ENCODE peak calls at places on chromosome 4, in ten cellular contexts. One of them, this sample, is unnamed.

GRCh38 chr4:38119663-38120374 is 159.6 kb downstream of the PTTG2 start:
- DNase-seq in T-cell: no peak
- DNase-seq in AG09309: peak; percentile 56
- DNase-seq in activated CD4-positive, alpha-beta T cell treated with anti-CD3 and anti-CD28 coated beads for 48 hours: no peak
- DNase-seq in activated T-helper 1 cell treated with anti-CD3 and anti-CD28 coated beads, Interleukin-2, amount 50 U/mL, for 16 hours: no peak
- DNase-seq in brain microvascular endothelial cell: peak; percentile 82
- DNase-seq in T47D: no peak
- DNase-seq in psoas muscle: no peak
- DNase-seq in amygdala: no peak
- DNase-seq in frontal cortex: no peak
- DNase-seq in this sample: no peak

GRCh38 chr4:1745697-1746096 is 24.4 kb downstream of the TACC3 start:
- DNase-seq in T-cell: no peak
- DNase-seq in activated T-helper 1 cell treated with anti-CD3 and anti-CD28 coated beads, Interleukin-2, amount 50 U/mL, for 16 hours: no peak
- DNase-seq in T47D: no peak
- DNase-seq in frontal cortex: no peak
- DNase-seq in brain microvascular endothelial cell: no peak
- DNase-seq in psoas muscle: no peak
- DNase-seq in amygdala: no peak
- DNase-seq in activated CD4-positive, alpha-beta T cell treated with anti-CD3 and anti-CD28 coated beads for 48 hours: no peak
- DNase-seq in AG09309: no peak
- DNase-seq in this sample: no peak

GRCh38 chr4:52853351-52853750 is 8.8 kb upstream of the RASL11B start:
- DNase-seq in brain microvascular endothelial cell: no peak
- DNase-seq in frontal cortex: no peak
- DNase-seq in activated T-helper 1 cell treated with anti-CD3 and anti-CD28 coated beads, Interleukin-2, amount 50 U/mL, for 16 hours: no peak
- DNase-seq in amygdala: no peak
- DNase-seq in T-cell: no peak
- DNase-seq in activated CD4-positive, alpha-beta T cell treated with anti-CD3 and anti-CD28 coated beads for 48 hours: no peak
- DNase-seq in AG09309: peak; percentile 35
- DNase-seq in T47D: no peak
- DNase-seq in psoas muscle: no peak
- DNase-seq in this sample: no peak

GRCh38 chr4:147596377-147596776 is 20.8 kb upstream of the TMEM184C start:
- DNase-seq in activated T-helper 1 cell treated with anti-CD3 and anti-CD28 coated beads, Interleukin-2, amount 50 U/mL, for 16 hours: no peak
- DNase-seq in T-cell: no peak
- DNase-seq in brain microvascular endothelial cell: no peak
- DNase-seq in activated CD4-positive, alpha-beta T cell treated with anti-CD3 and anti-CD28 coated beads for 48 hours: no peak
- DNase-seq in psoas muscle: no peak
- DNase-seq in AG09309: no peak
- DNase-seq in T47D: no peak
- DNase-seq in amygdala: no peak
- DNase-seq in frontal cortex: no peak
- DNase-seq in this sample: no peak

GRCh38 chr4:184310881-184311709 is 93.4 kb upstream of the ENPP6 start:
- DNase-seq in activated T-helper 1 cell treated with anti-CD3 and anti-CD28 coated beads, Interleukin-2, amount 50 U/mL, for 16 hours: no peak
- DNase-seq in AG09309: no peak
- DNase-seq in T-cell: no peak
- DNase-seq in psoas muscle: peak; percentile 60
- DNase-seq in T47D: no peak
- DNase-seq in brain microvascular endothelial cell: no peak
- DNase-seq in activated CD4-positive, alpha-beta T cell treated with anti-CD3 and anti-CD28 coated beads for 48 hours: no peak
- DNase-seq in amygdala: no peak
- DNase-seq in frontal cortex: no peak
- DNase-seq in this sample: peak; percentile 60

GRCh38 chr4:189285377-189285776 is 655.3 kb upstream of the FRG1 start:
- DNase-seq in amygdala: no peak
- DNase-seq in psoas muscle: no peak
- DNase-seq in frontal cortex: no peak
- DNase-seq in activated CD4-positive, alpha-beta T cell treated with anti-CD3 and anti-CD28 coated beads for 48 hours: no peak
- DNase-seq in activated T-helper 1 cell treated with anti-CD3 and anti-CD28 coated beads, Interleukin-2, amount 50 U/mL, for 16 hours: no peak
- DNase-seq in AG09309: no peak
- DNase-seq in brain microvascular endothelial cell: no peak
- DNase-seq in T-cell: no peak
- DNase-seq in T47D: no peak
- DNase-seq in this sample: no peak

GRCh38 chr4:26178874-26179273 is 141.9 kb upstream of the RBPJ start:
- DNase-seq in amygdala: no peak
- DNase-seq in T47D: no peak
- DNase-seq in AG09309: no peak
- DNase-seq in activated T-helper 1 cell treated with anti-CD3 and anti-CD28 coated beads, Interleukin-2, amount 50 U/mL, for 16 hours: no peak
- DNase-seq in activated CD4-positive, alpha-beta T cell treated with anti-CD3 and anti-CD28 coated beads for 48 hours: no peak
- DNase-seq in psoas muscle: peak; percentile 69
- DNase-seq in T-cell: no peak
- DNase-seq in brain microvascular endothelial cell: peak; percentile 32
- DNase-seq in frontal cortex: no peak
- DNase-seq in this sample: no peak

GRCh38 chr4:100590308-100590707 is 72.5 kb upstream of the EMCN start:
- DNase-seq in amygdala: no peak
- DNase-seq in T-cell: no peak
- DNase-seq in frontal cortex: no peak
- DNase-seq in brain microvascular endothelial cell: no peak
- DNase-seq in psoas muscle: no peak
- DNase-seq in AG09309: no peak
- DNase-seq in activated CD4-positive, alpha-beta T cell treated with anti-CD3 and anti-CD28 coated beads for 48 hours: no peak
- DNase-seq in T47D: no peak
- DNase-seq in activated T-helper 1 cell treated with anti-CD3 and anti-CD28 coated beads, Interleukin-2, amount 50 U/mL, for 16 hours: no peak
- DNase-seq in this sample: no peak

GRCh38 chr4:79227896-79228295 is 98.0 kb downstream of the NAA11 start:
- DNase-seq in T-cell: no peak
- DNase-seq in brain microvascular endothelial cell: no peak
- DNase-seq in activated CD4-positive, alpha-beta T cell treated with anti-CD3 and anti-CD28 coated beads for 48 hours: no peak
- DNase-seq in psoas muscle: peak; percentile 56
- DNase-seq in T47D: no peak
- DNase-seq in AG09309: no peak
- DNase-seq in frontal cortex: no peak
- DNase-seq in amygdala: no peak
- DNase-seq in activated T-helper 1 cell treated with anti-CD3 and anti-CD28 coated beads, Interleukin-2, amount 50 U/mL, for 16 hours: no peak
- DNase-seq in this sample: no peak

GRCh38 chr4:76738081-76738931 is 159.6 kb downstream of the SOWAHB start:
- DNase-seq in T47D: no peak
- DNase-seq in brain microvascular endothelial cell: no peak
- DNase-seq in AG09309: peak; percentile 91
- DNase-seq in amygdala: no peak
- DNase-seq in psoas muscle: no peak
- DNase-seq in T-cell: no peak
- DNase-seq in activated CD4-positive, alpha-beta T cell treated with anti-CD3 and anti-CD28 coated beads for 48 hours: peak; percentile 65
- DNase-seq in activated T-helper 1 cell treated with anti-CD3 and anti-CD28 coated beads, Interleukin-2, amount 50 U/mL, for 16 hours: no peak
- DNase-seq in frontal cortex: peak; percentile 27
- DNase-seq in this sample: no peak

GRCh38 chr4:16337936-16338335 is 111.7 kb upstream of the TAPT1 start:
- DNase-seq in amygdala: no peak
- DNase-seq in AG09309: no peak
- DNase-seq in activated CD4-positive, alpha-beta T cell treated with anti-CD3 and anti-CD28 coated beads for 48 hours: no peak
- DNase-seq in T47D: no peak
- DNase-seq in frontal cortex: no peak
- DNase-seq in T-cell: no peak
- DNase-seq in activated T-helper 1 cell treated with anti-CD3 and anti-CD28 coated beads, Interleukin-2, amount 50 U/mL, for 16 hours: no peak
- DNase-seq in psoas muscle: no peak
- DNase-seq in brain microvascular endothelial cell: peak; percentile 71
- DNase-seq in this sample: no peak

GRCh38 chr4:124936427-124936826 is 223.9 kb upstream of the ANKRD50 start:
- DNase-seq in activated T-helper 1 cell treated with anti-CD3 and anti-CD28 coated beads, Interleukin-2, amount 50 U/mL, for 16 hours: no peak
- DNase-seq in T-cell: no peak
- DNase-seq in activated CD4-positive, alpha-beta T cell treated with anti-CD3 and anti-CD28 coated beads for 48 hours: no peak
- DNase-seq in AG09309: no peak
- DNase-seq in brain microvascular endothelial cell: no peak
- DNase-seq in frontal cortex: no peak
- DNase-seq in amygdala: no peak
- DNase-seq in psoas muscle: peak; percentile 66
- DNase-seq in T47D: no peak
- DNase-seq in this sample: no peak

GRCh38 chr4:48234575-48234974 is 35.1 kb downstream of the TEC start:
- DNase-seq in activated CD4-positive, alpha-beta T cell treated with anti-CD3 and anti-CD28 coated beads for 48 hours: no peak
- DNase-seq in brain microvascular endothelial cell: no peak
- DNase-seq in psoas muscle: no peak
- DNase-seq in activated T-helper 1 cell treated with anti-CD3 and anti-CD28 coated beads, Interleukin-2, amount 50 U/mL, for 16 hours: no peak
- DNase-seq in T-cell: no peak
- DNase-seq in amygdala: no peak
- DNase-seq in AG09309: no peak
- DNase-seq in T47D: no peak
- DNase-seq in frontal cortex: no peak
- DNase-seq in this sample: no peak

This sample was measured in esophagus muscularis mucosa.